ENCODE peak calls at places on chromosomes 1 and 21, in four cellular contexts. One of them, this sample, is unnamed.

GRCh38 chr1:108046021-108046420 is 81.0 kb upstream of the VAV3 start:
- DNase-seq in colonic mucosa: no peak
- DNase-seq in thoracic aorta: no peak
- DNase-seq in astrocyte of the cerebellum: no peak
- DNase-seq in this sample: no peak

GRCh38 chr21:41431788-41432548 is 5.9 kb downstream of the MX1 start:
- DNase-seq in colonic mucosa: no peak
- DNase-seq in astrocyte of the cerebellum: no peak
- DNase-seq in thoracic aorta: no peak
- DNase-seq in this sample: no peak

GRCh38 chr1:183922197-183922596 is 115.3 kb downstream of the COLGALT2 start:
- DNase-seq in thoracic aorta: no peak
- DNase-seq in colonic mucosa: no peak
- DNase-seq in astrocyte of the cerebellum: no peak
- DNase-seq in this sample: no peak

GRCh38 chr1:231421616-231421970 is 494 bp downstream of the EGLN1 start:
- DNase-seq in astrocyte of the cerebellum: no peak
- DNase-seq in colonic mucosa: peak
- DNase-seq in thoracic aorta: no peak
- DNase-seq in this sample: no peak

GRCh38 chr21:29209696-29210095 is 79.3 kb downstream of the MAP3K7CL start:
- DNase-seq in astrocyte of the cerebellum: no peak
- DNase-seq in colonic mucosa: no peak
- DNase-seq in thoracic aorta: no peak
- DNase-seq in this sample: no peak

GRCh38 chr1:8070381-8070811 is 44.3 kb upstream of the ERRFI1 start:
- DNase-seq in colonic mucosa: peak
- DNase-seq in thoracic aorta: no peak
- DNase-seq in astrocyte of the cerebellum: no peak
- DNase-seq in this sample: no peak

GRCh38 chr1:94929351-94929814 is 2.5 kb upstream of the CNN3 start:
- DNase-seq in colonic mucosa: peak
- DNase-seq in astrocyte of the cerebellum: no peak
- DNase-seq in thoracic aorta: no peak
- DNase-seq in this sample: no peak

GRCh38 chr1:154324669-154325582 is at the start of gene ATP8B2:
- DNase-seq in thoracic aorta: peak
- DNase-seq in astrocyte of the cerebellum: no peak
- DNase-seq in colonic mucosa: peak
- DNase-seq in this sample: peak

GRCh38 chr1:236947794-236948193 is 56.4 kb downstream of the MT1HL1 start:
- DNase-seq in colonic mucosa: no peak
- DNase-seq in thoracic aorta: no peak
- DNase-seq in astrocyte of the cerebellum: no peak
- DNase-seq in this sample: no peak

GRCh38 chr1:24018611-24019580 is 38.8 kb upstream of the SRSF10 start:
- DNase-seq in colonic mucosa: peak
- DNase-seq in astrocyte of the cerebellum: peak
- DNase-seq in thoracic aorta: peak
- DNase-seq in this sample: no peak

GRCh38 chr1:29279406-29279805 is 43.1 kb downstream of the PTPRU start:
- DNase-seq in thoracic aorta: no peak
- DNase-seq in astrocyte of the cerebellum: no peak
- DNase-seq in colonic mucosa: no peak
- DNase-seq in this sample: no peak
- H3K4me3 ChIP-seq in thoracic aorta: no peak
- H3K4me3 ChIP-seq in astrocyte of the cerebellum: no peak
- H3K4me3 ChIP-seq in colonic mucosa: no peak
- H3K4me3 ChIP-seq in this sample: no peak

GRCh38 chr1:156725683-156726280 is 2.5 kb upstream of the METTL25B start:
- DNase-seq in colonic mucosa: peak
- DNase-seq in astrocyte of the cerebellum: peak
- DNase-seq in thoracic aorta: no peak
- DNase-seq in this sample: peak
- TF ChIP-seq CTCF in colonic mucosa: peak
- TF ChIP-seq CTCF in astrocyte of the cerebellum: peak
- TF ChIP-seq CTCF in thoracic aorta: peak
- TF ChIP-seq CTCF in this sample: peak

GRCh38 chr1:1894354-1895049 is 3.6 kb upstream of the GNB1 start:
- DNase-seq in thoracic aorta: no peak
- DNase-seq in astrocyte of the cerebellum: no peak
- DNase-seq in colonic mucosa: peak
- DNase-seq in this sample: no peak
- H3K4me3 ChIP-seq in thoracic aorta: no peak
- H3K4me3 ChIP-seq in astrocyte of the cerebellum: no peak
- H3K4me3 ChIP-seq in colonic mucosa: no peak
- H3K4me3 ChIP-seq in this sample: no peak

DNA sequence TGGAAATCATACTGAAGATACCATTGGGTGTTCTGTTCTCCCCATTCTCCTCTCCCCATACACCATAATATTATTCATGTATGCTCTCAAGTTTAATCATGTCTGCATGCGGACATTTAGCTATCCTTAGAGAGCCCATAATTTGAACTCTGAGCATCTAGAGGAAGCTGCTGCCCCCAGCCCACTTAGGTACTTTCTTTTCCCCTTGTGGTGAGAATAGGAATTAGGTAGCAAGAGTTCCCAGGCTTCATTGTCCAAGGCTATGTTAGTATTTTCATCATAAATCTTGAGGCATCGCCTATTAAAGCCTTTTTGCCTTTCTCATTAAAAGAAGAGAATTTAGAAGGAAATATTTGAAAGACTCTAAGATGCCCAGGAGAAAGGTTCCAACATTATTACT is 96.3 kb downstream of the ROR1 start:
- DNase-seq in colonic mucosa: no peak
- DNase-seq in thoracic aorta: no peak
- DNase-seq in astrocyte of the cerebellum: no peak
- DNase-seq in this sample: no peak
- TF ChIP-seq CTCF in colonic mucosa: no peak
- TF ChIP-seq CTCF in thoracic aorta: no peak
- TF ChIP-seq CTCF in astrocyte of the cerebellum: no peak
- TF ChIP-seq CTCF in this sample: no peak

DNA sequence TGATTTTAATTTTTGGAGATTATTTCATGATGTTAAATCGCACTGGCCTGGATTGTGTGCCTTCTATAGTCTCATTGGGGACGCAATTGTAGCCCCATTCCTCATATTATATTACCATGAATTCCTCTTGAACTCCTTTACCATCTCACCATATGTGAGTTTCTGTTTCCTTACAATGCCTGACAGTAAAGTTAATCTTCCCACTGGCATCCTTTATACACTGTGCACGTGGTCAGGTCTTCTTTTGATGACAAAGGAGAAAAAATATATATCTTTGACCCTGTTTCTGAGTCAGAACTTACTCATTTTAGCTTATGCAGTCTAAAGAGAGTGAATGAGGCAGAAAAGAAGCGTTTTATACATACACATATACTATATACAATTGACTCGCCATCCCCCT is 774 bp upstream of the ABL2 start:
- DNase-seq in thoracic aorta: no peak
- DNase-seq in colonic mucosa: no peak
- DNase-seq in astrocyte of the cerebellum: no peak
- DNase-seq in this sample: no peak
- H3K4me3 ChIP-seq in thoracic aorta: peak
- H3K4me3 ChIP-seq in colonic mucosa: peak
- H3K4me3 ChIP-seq in astrocyte of the cerebellum: peak
- H3K4me3 ChIP-seq in this sample: peak

GRCh38 chr21:44509539-44509938 is 30.5 kb downstream of the KRTAP10-1 start:
- DNase-seq in astrocyte of the cerebellum: no peak
- DNase-seq in colonic mucosa: peak
- DNase-seq in thoracic aorta: no peak
- DNase-seq in this sample: no peak
- TF ChIP-seq CTCF in astrocyte of the cerebellum: peak
- TF ChIP-seq CTCF in colonic mucosa: no peak
- TF ChIP-seq CTCF in thoracic aorta: no peak
- TF ChIP-seq CTCF in this sample: peak

DNA sequence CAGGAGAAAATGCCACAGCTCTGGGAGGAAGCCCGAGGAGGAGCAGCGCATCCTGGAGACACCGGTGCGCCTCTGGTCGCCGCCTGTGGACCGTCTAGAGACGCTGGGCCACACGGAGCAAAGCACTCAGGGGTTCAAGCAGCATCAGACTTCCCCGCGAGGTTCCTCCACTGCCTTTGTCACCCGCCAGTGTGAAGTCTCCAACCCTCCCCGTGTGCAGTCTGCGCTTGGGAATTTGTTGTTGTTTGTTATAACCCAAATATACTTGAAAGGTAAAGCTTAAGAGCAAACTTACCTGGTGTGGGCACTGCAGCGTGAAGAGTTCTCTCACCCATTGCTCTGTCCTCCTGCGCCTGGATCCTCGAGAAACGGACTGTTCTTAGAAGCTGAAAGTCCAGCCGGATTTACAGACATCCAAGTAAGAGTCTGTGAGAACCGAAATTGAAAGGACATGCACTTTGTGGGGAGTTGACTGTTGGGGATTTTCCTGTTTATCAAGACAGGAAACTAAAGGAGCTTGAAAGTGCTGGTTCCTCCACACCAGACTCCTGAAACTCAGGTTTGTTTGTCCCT is at the start of gene GBP4:
- DNase-seq in thoracic aorta: no peak
- DNase-seq in colonic mucosa: peak
- DNase-seq in astrocyte of the cerebellum: no peak
- DNase-seq in this sample: peak
- H3K4me3 ChIP-seq in thoracic aorta: peak
- H3K4me3 ChIP-seq in colonic mucosa: peak
- H3K4me3 ChIP-seq in astrocyte of the cerebellum: peak
- H3K4me3 ChIP-seq in this sample: peak

DNA sequence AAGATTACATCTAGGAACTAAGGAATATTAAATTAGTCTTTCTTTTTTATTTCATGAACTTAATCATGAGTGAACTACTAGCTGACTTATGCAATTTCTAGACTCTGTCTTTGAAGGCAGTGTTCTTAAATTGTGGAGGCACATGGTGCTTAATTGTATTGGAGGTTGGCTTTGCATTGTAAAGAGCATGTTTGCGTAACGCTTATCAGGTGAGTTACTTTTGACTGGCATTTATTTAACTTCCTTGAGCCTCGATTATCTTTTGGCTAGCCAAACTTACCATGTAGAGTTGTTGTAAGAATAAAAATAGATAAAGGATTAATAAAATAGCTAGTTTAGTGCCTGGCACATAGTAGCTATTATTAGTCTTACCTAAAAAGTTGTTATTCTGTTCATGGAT is 262.4 kb downstream of the PDE4B start:
- DNase-seq in astrocyte of the cerebellum: no peak
- DNase-seq in colonic mucosa: no peak
- DNase-seq in thoracic aorta: no peak
- DNase-seq in this sample: no peak
- TF ChIP-seq CTCF in astrocyte of the cerebellum: no peak
- TF ChIP-seq CTCF in colonic mucosa: no peak
- TF ChIP-seq CTCF in thoracic aorta: no peak
- TF ChIP-seq CTCF in this sample: no peak

GRCh38 chr21:44819283-44820243 is 1.7 kb upstream of the SUMO3 start:
- DNase-seq in colonic mucosa: no peak
- DNase-seq in thoracic aorta: no peak
- DNase-seq in astrocyte of the cerebellum: no peak
- DNase-seq in this sample: no peak
- H3K4me3 ChIP-seq in colonic mucosa: no peak
- H3K4me3 ChIP-seq in thoracic aorta: no peak
- H3K4me3 ChIP-seq in astrocyte of the cerebellum: no peak
- H3K4me3 ChIP-seq in this sample: no peak